ENCODE peak calls at places on chromosome 15, in six cellular contexts. One of them, this sample, is unnamed.

GRCh38 chr15:85008474-85009260 is 27.0 kb downstream of the PDE8A start:
- DNase-seq in H1: no peak
- DNase-seq in K562: no peak
- DNase-seq in GM12891: no peak
- DNase-seq in HepG2: no peak
- DNase-seq in GM12878: no peak
- DNase-seq in this sample: no peak

GRCh38 chr15:73996939-73997338 is 2.4 kb downstream of the PML start:
- DNase-seq in K562: no peak
- DNase-seq in GM12891: no peak
- DNase-seq in GM12878: no peak
- DNase-seq in HepG2: no peak
- DNase-seq in H1: no peak
- DNase-seq in this sample: no peak

GRCh38 chr15:47870956-47871625 is 153.8 kb downstream of the SEMA6D start:
- DNase-seq in H1: no peak
- DNase-seq in K562: no peak
- DNase-seq in HepG2: no peak
- DNase-seq in GM12891: no peak
- DNase-seq in GM12878: no peak
- DNase-seq in this sample: no peak

GRCh38 chr15:48702569-48703239 is 57.2 kb upstream of the FBN1 start:
- DNase-seq in GM12891: no peak
- DNase-seq in H1: no peak
- DNase-seq in GM12878: no peak
- DNase-seq in HepG2: no peak
- DNase-seq in K562: no peak
- DNase-seq in this sample: no peak

GRCh38 chr15:55791576-55792400 is 48.8 kb upstream of the PRTG start:
- DNase-seq in GM12891: no peak
- DNase-seq in K562: no peak
- DNase-seq in H1: no peak
- DNase-seq in HepG2: no peak
- DNase-seq in GM12878: no peak
- DNase-seq in this sample: no peak

GRCh38 chr15:52417957-52418356 is 110.7 kb downstream of the MYO5A start:
- DNase-seq in GM12878: no peak
- DNase-seq in K562: no peak
- DNase-seq in HepG2: no peak
- DNase-seq in GM12891: no peak
- DNase-seq in H1: no peak
- DNase-seq in this sample: no peak

GRCh38 chr15:37792351-37792750 is 142.1 kb upstream of the TMCO5A start:
- DNase-seq in H1: no peak
- DNase-seq in K562: no peak
- DNase-seq in GM12891: no peak
- DNase-seq in HepG2: no peak
- DNase-seq in GM12878: no peak
- DNase-seq in this sample: no peak

GRCh38 chr15:29937956-29938355 is 115.7 kb upstream of the TJP1 start:
- DNase-seq in GM12878: no peak
- DNase-seq in K562: no peak
- DNase-seq in H1: no peak
- DNase-seq in GM12891: no peak
- DNase-seq in HepG2: no peak
- DNase-seq in this sample: no peak

GRCh38 chr15:31311735-31312134 is 14.9 kb upstream of the KLF13 start:
- DNase-seq in GM12878: no peak
- DNase-seq in H1: peak
- DNase-seq in K562: no peak
- DNase-seq in GM12891: no peak
- DNase-seq in HepG2: no peak
- DNase-seq in this sample: no peak

GRCh38 chr15:75702431-75702830 is 10.2 kb downstream of the CSPG4 start:
- DNase-seq in H1: no peak
- DNase-seq in HepG2: no peak
- DNase-seq in K562: no peak
- DNase-seq in GM12878: no peak
- DNase-seq in GM12891: no peak
- DNase-seq in this sample: no peak

GRCh38 chr15:27492021-27492621 is 521.1 kb downstream of the GABRG3 start:
- DNase-seq in H1: no peak
- DNase-seq in HepG2: no peak
- DNase-seq in GM12878: no peak
- DNase-seq in K562: no peak
- DNase-seq in GM12891: no peak
- DNase-seq in this sample: no peak

GRCh38 chr15:77659350-77660321 is 26.9 kb upstream of the LINGO1 start:
- DNase-seq in H1: peak
- DNase-seq in GM12891: peak
- DNase-seq in HepG2: peak
- DNase-seq in K562: peak
- DNase-seq in GM12878: no peak
- DNase-seq in this sample: peak

GRCh38 chr15:58457466-58457965 is 25.7 kb downstream of the LIPC start:
- DNase-seq in K562: no peak
- DNase-seq in GM12878: peak
- DNase-seq in HepG2: no peak
- DNase-seq in H1: no peak
- DNase-seq in GM12891: peak
- DNase-seq in this sample: no peak

GRCh38 chr15:66955871-66956585 is 109.4 kb upstream of the SMAD3 start:
- DNase-seq in HepG2: no peak
- DNase-seq in GM12878: no peak
- DNase-seq in GM12891: no peak
- DNase-seq in H1: no peak
- DNase-seq in K562: no peak
- DNase-seq in this sample: no peak

GRCh38 chr15:92848852-92849598 is 51.1 kb upstream of the CHD2 start:
- DNase-seq in HepG2: no peak
- DNase-seq in GM12891: no peak
- DNase-seq in GM12878: peak
- DNase-seq in K562: peak
- DNase-seq in H1: no peak
- DNase-seq in this sample: peak

GRCh38 chr15:76340802-76341365 is 4.3 kb downstream of the ISL2 start:
- DNase-seq in K562: no peak
- DNase-seq in H1: peak
- DNase-seq in HepG2: no peak
- DNase-seq in GM12878: no peak
- DNase-seq in GM12891: peak
- DNase-seq in this sample: no peak

GRCh38 chr15:58748040-58748786 is 1.3 kb downstream of the ADAM10 start:
- DNase-seq in GM12878: no peak
- DNase-seq in K562: no peak
- DNase-seq in HepG2: no peak
- DNase-seq in GM12891: no peak
- DNase-seq in H1: no peak
- DNase-seq in this sample: no peak

DNA sequence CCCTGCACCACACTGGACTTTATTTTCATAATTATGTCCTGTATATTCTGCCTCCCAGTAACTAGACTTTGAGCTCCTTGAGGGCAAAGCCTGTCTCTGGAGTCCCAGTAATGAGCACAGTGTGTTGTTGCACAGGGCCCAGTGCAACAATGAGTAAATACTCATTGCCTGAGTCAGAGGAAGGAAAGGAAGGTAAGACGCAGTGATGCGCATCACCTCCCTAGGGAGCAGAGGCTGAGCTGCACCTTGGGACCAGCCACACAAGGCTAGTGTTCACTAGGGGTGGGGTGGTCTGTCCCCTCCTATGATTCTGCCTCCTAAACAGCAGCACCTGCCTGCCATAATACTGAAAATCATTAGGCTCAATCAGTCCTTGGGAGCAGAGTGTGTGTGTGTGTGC is 86.6 kb upstream of the ADAMTSL3 start:
- DNase-seq in GM12891: no peak
- DNase-seq in GM12878: peak
- DNase-seq in HepG2: no peak
- DNase-seq in H1: no peak
- DNase-seq in K562: no peak
- DNase-seq in this sample: no peak
- TF ChIP-seq POLR2AphosphoS5 in GM12891: no peak
- TF ChIP-seq POLR2AphosphoS5 in GM12878: no peak
- TF ChIP-seq POLR2AphosphoS5 in HepG2: no peak
- TF ChIP-seq POLR2AphosphoS5 in H1: no peak
- TF ChIP-seq POLR2AphosphoS5 in K562: no peak
- TF ChIP-seq POLR2AphosphoS5 in this sample: no peak

GRCh38 chr15:39584266-39584659 is 3.4 kb downstream of the THBS1 start:
- DNase-seq in K562: no peak
- DNase-seq in GM12891: no peak
- DNase-seq in HepG2: no peak
- DNase-seq in GM12878: no peak
- DNase-seq in H1: no peak
- DNase-seq in this sample: no peak
- TF ChIP-seq POLR2A in K562: no peak
- TF ChIP-seq POLR2A in GM12891: no peak
- TF ChIP-seq POLR2A in HepG2: no peak
- TF ChIP-seq POLR2A in GM12878: no peak
- TF ChIP-seq POLR2A in H1: no peak
- TF ChIP-seq POLR2A in this sample: no peak

GRCh38 chr15:100020181-100020580 is 286.9 kb upstream of the LYSMD4 start:
- DNase-seq in GM12878: no peak
- DNase-seq in K562: no peak
- DNase-seq in H1: peak
- DNase-seq in HepG2: no peak
- DNase-seq in GM12891: no peak
- DNase-seq in this sample: no peak
- TF ChIP-seq TAF1 in GM12878: no peak
- TF ChIP-seq TAF1 in K562: no peak
- TF ChIP-seq TAF1 in H1: no peak
- TF ChIP-seq TAF1 in HepG2: no peak
- TF ChIP-seq TAF1 in GM12891: no peak
- TF ChIP-seq TAF1 in this sample: no peak

DNA sequence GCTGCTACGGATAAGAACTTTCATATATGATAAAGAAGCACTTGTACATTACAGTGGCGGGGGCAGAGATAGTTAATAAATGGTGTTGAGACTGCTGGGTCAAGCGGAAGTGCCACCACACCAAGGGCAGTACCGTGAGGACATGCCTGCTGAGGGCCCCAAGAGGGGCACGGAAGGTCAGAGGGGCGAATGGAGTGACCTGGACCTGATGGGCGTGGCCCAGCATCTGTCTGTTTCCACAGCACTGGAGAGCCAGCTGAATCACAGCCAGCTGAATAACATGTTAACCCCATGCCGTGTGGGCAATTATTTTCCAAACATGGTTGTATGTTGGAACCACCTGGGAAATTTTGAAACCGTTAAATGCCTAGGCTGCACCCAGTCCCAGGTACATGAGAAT is 37.2 kb downstream of the ANKDD1A start:
- DNase-seq in HepG2: no peak
- DNase-seq in H1: peak
- DNase-seq in GM12891: no peak
- DNase-seq in K562: no peak
- DNase-seq in GM12878: no peak
- DNase-seq in this sample: no peak
- TF ChIP-seq POLR2AphosphoS5 in HepG2: no peak
- TF ChIP-seq POLR2AphosphoS5 in H1: no peak
- TF ChIP-seq POLR2AphosphoS5 in GM12891: no peak
- TF ChIP-seq POLR2AphosphoS5 in K562: no peak
- TF ChIP-seq POLR2AphosphoS5 in GM12878: no peak
- TF ChIP-seq POLR2AphosphoS5 in this sample: no peak

GRCh38 chr15:63503739-63504246 is 600 bp upstream of the USP3 start:
- DNase-seq in K562: peak
- DNase-seq in HepG2: peak
- DNase-seq in GM12891: no peak
- DNase-seq in GM12878: no peak
- DNase-seq in H1: no peak
- DNase-seq in this sample: no peak
- TF ChIP-seq POLR2A in K562: peak
- TF ChIP-seq POLR2A in HepG2: no peak
- TF ChIP-seq POLR2A in GM12891: peak
- TF ChIP-seq POLR2A in GM12878: peak
- TF ChIP-seq POLR2A in H1: no peak
- TF ChIP-seq POLR2A in this sample: no peak

GRCh38 chr15:65394936-65395335 is 17.1 kb upstream of the IGDCC3 start:
- DNase-seq in HepG2: no peak
- DNase-seq in GM12878: no peak
- DNase-seq in K562: no peak
- DNase-seq in GM12891: no peak
- DNase-seq in H1: no peak
- DNase-seq in this sample: no peak

GRCh38 chr15:65393091-65393490 is 15.3 kb upstream of the IGDCC3 start:
- DNase-seq in H1: no peak
- DNase-seq in GM12891: no peak
- DNase-seq in K562: peak
- DNase-seq in HepG2: no peak
- DNase-seq in GM12878: no peak
- DNase-seq in this sample: no peak

GRCh38 chr15:65392368-65392767 is 14.6 kb upstream of the IGDCC3 start:
- DNase-seq in H1: no peak
- DNase-seq in HepG2: no peak
- DNase-seq in GM12891: no peak
- DNase-seq in GM12878: no peak
- DNase-seq in K562: no peak
- DNase-seq in this sample: no peak

GRCh38 chr15:65394280-65394789 is 16.5 kb upstream of the IGDCC3 start:
- DNase-seq in K562: no peak
- DNase-seq in GM12878: no peak
- DNase-seq in GM12891: no peak
- DNase-seq in H1: no peak
- DNase-seq in HepG2: no peak
- DNase-seq in this sample: no peak

DNA sequence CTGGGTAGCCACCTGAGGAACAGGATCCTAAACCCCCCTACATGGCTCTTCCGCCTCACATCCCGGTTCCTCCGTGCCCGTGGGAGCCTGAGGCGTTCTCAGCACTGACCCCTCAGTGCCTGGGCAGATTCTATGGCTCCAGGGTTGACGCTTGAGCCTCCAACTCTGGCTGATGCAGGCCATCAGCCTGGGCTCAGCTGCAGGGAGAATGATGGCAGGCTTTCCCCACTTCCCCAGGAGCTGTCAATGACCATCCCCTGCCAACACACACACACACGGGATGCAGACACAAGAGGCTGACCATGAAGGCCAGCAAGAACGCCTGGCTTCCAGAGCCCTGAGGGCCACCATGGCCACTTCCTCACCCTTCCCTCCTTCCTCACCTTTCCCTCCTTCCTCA is 15.8 kb upstream of the IGDCC3 start:
- DNase-seq in GM12891: no peak
- DNase-seq in GM12878: no peak
- DNase-seq in HepG2: no peak
- DNase-seq in K562: no peak
- DNase-seq in H1: no peak
- DNase-seq in this sample: no peak
- TF ChIP-seq TAF1 in GM12891: no peak
- TF ChIP-seq TAF1 in GM12878: no peak
- TF ChIP-seq TAF1 in HepG2: no peak
- TF ChIP-seq TAF1 in K562: no peak
- TF ChIP-seq TAF1 in H1: no peak
- TF ChIP-seq TAF1 in this sample: no peak

This sample was measured in GM12892.